ENCODE peak calls at places on chromosomes 11 and 22, in seven cellular contexts. M, G, K, H, D, T and C are unnamed samples.

GRCh38 chr22:42752230-42752746 is 31.6 kb upstream of the A4GALT start:
- DNase-seq in H (no peak), T (no peak), K (no peak), D (no peak), G (no peak), M (no peak), C (no peak)

GRCh38 chr22:20220629-20221026 is 47.5 kb downstream of the RTN4R start:
- DNase-seq in K (no peak), T (no peak), H (no peak), M (no peak), D (no peak), G (no peak), C (no peak)

GRCh38 chr11:1839204-1839923 is 583 bp downstream of the TNNI2 start:
- DNase-seq in M (no peak), G (no peak), D (peak; percentile 7), K (no peak), T (no peak), H (no peak), C (no peak)

GRCh38 chr11:114746013-114746412 is 67.7 kb downstream of the NXPE2 start:
- DNase-seq in H (no peak), D (no peak), G (no peak), T (no peak), M (no peak), K (no peak), C (no peak)

GRCh38 chr11:27868226-27868625 is 168.0 kb upstream of the BDNF start:
- DNase-seq in H (no peak), M (no peak), G (no peak), K (peak; percentile 56), T (no peak), D (no peak), C (no peak)

GRCh38 chr11:8263109-8263768 is 439 bp downstream of the LMO1 start:
- DNase-seq in D (no peak), H (no peak), M (no peak), T (peak; percentile 13), K (peak; percentile 26), G (no peak), C (no peak)

GRCh38 chr22:46612904-46613605 is 7.1 kb upstream of the GRAMD4 start:
- DNase-seq in K (no peak), H (no peak), M (peak; percentile 35), G (no peak), T (no peak), D (no peak), C (no peak)

GRCh38 chr11:61114913-61115312 is 12.6 kb downstream of the CD5 start:
- DNase-seq in T (no peak), K (no peak), D (peak; percentile 15), G (no peak), H (no peak), M (no peak), C (no peak)

GRCh38 chr11:14411818-14412217 is 52.8 kb upstream of the RRAS2 start:
- DNase-seq in G (no peak), K (no peak), D (no peak), H (no peak), T (peak; percentile 87), M (no peak), C (no peak)

GRCh38 chr11:126124284-126124683 is 61.6 kb upstream of the CDON start:
- DNase-seq in T (no peak), D (no peak), G (no peak), M (no peak), H (no peak), K (no peak), C (no peak)

GRCh38 chr11:78800089-78800690 is 225.5 kb upstream of the NARS2 start:
- DNase-seq in G (no peak), T (no peak), K (peak; percentile 16), M (no peak), H (no peak), D (no peak), C (no peak)

GRCh38 chr11:60880635-60881282 is 13.4 kb downstream of the ZP1 start:
- DNase-seq in K (no peak), T (no peak), H (no peak), M (peak; percentile 96), D (no peak), G (no peak), C (peak; percentile 79)

GRCh38 chr11:134150195-134150903 is 73.4 kb downstream of the NCAPD3 start:
- DNase-seq in K (no peak), G (no peak), T (no peak), D (no peak), H (no peak), M (no peak), C (no peak)

GRCh38 chr22:21446128-21446826 is 20.9 kb upstream of the TMEM191C start:
- DNase-seq in T (no peak), H (peak; percentile 14), G (no peak), K (no peak), D (no peak), M (no peak), C (no peak)

GRCh38 chr11:18013790-18014507 is 1.1 kb upstream of the SERGEF start:
- DNase-seq in H (no peak), M (no peak), T (peak; percentile 11), K (peak; percentile 67), D (peak; percentile 8), G (no peak), C (no peak)

GRCh38 chr11:129143335-129143734 is 48.8 kb downstream of the ARHGAP32 start:
- DNase-seq in D (no peak), G (no peak), T (peak; percentile 99), M (peak; percentile 97), H (peak; percentile 22), K (peak; percentile 40), C (no peak)

GRCh38 chr22:36398602-36399472 is 11.1 kb upstream of the MYH9 start:
- DNase-seq in T (peak; percentile 95), D (no peak), M (peak; percentile 51), G (no peak), H (no peak), K (no peak), C (no peak)

GRCh38 chr22:46358766-46359165 is 23.3 kb downstream of the TRMU start:
- DNase-seq in M (no peak), G (no peak), D (no peak), H (no peak), T (no peak), K (no peak), C (no peak)

GRCh38 chr22:41324818-41325528 is 23.6 kb downstream of the ZC3H7B start:
- DNase-seq in K (no peak), D (no peak), H (no peak), G (no peak), T (peak; percentile 20), M (no peak), C (no peak)

GRCh38 chr11:36577859-36578258 is 10.1 kb downstream of the RAG1 start:
- DNase-seq in G (no peak), D (no peak), K (peak; percentile 23), T (peak; percentile 8), H (no peak), M (no peak), C (no peak)

GRCh38 chr22:34489861-34490260 is 569.6 kb upstream of the LARGE1 start:
- DNase-seq in H (no peak), T (no peak), M (no peak), G (no peak), K (no peak), D (no peak), C (no peak)

GRCh38 chr11:58024601-58025091 is 965 bp downstream of the OR9Q1 start:
- DNase-seq in D (no peak), K (no peak), T (no peak), H (peak; percentile 83), G (no peak), M (no peak), C (no peak)

GRCh38 chr22:44668190-44668885 is 33.7 kb upstream of the PRR5 start:
- DNase-seq in D (no peak), T (no peak), H (no peak), M (no peak), K (no peak), G (no peak), C (no peak)

GRCh38 chr11:325796-326591 is 5.3 kb upstream of the IFITM3 start:
- DNase-seq in G (no peak), M (no peak), H (no peak), K (no peak), T (no peak), D (no peak), C (no peak)
- H3K4me3 ChIP-seq in G (no peak overlapping the region), M (no peak overlapping the region), H (no peak overlapping the region), K (no peak overlapping the region), T (no peak overlapping the region), D (peak overlapping the region; percentile 44), C (no peak overlapping the region)

GRCh38 chr11:468493-468892 is 18.4 kb downstream of the PTDSS2 start:
- DNase-seq in G (no peak), K (no peak), H (no peak), T (no peak), D (no peak), M (no peak), C (no peak)

GRCh38 chr11:469684-470667 is 19.9 kb downstream of the PTDSS2 start:
- DNase-seq in T (peak; percentile 46), H (no peak), M (peak; percentile 83), D (no peak), K (peak; percentile 34), G (no peak), C (peak; percentile 75)

GRCh38 chr11:465896-466538 is 15.9 kb downstream of the PTDSS2 start:
- DNase-seq in T (peak; percentile 76), D (no peak), K (peak; percentile 70), M (no peak), H (no peak), G (no peak), C (no peak)

GRCh38 chr11:471468-472145 is 21.5 kb downstream of the PTDSS2 start:
- DNase-seq in M (no peak), D (no peak), K (no peak), G (no peak), H (no peak), T (no peak), C (no peak)

DNA sequence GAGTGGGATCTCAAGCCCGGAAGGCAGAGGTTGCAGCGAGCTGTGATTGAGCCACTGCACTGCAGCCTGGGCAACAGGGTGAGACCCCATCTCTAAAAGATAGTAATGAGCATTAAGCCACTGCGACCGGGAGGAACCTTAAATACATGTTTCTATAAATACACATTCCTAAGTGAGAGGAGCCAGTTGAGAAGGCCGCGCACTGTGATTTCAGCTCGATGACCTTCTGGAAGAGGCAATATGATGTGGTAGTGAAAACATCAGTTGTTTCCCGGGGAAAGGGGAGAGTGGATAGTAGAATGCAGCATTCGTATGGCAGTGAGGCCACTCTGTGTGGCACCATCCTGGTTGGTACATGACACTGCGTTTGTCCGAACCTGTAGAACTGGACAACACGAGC is 18.0 kb downstream of the PTDSS2 start:
- DNase-seq in M (no peak), T (no peak), D (no peak), H (peak; percentile 15), K (no peak), G (no peak), C (no peak)
- H3K4me3 ChIP-seq in M (no peak overlapping the region), T (no peak overlapping the region), D (no peak overlapping the region), H (no peak overlapping the region), K (no peak overlapping the region), G (no peak overlapping the region), C (no peak overlapping the region)

DNA sequence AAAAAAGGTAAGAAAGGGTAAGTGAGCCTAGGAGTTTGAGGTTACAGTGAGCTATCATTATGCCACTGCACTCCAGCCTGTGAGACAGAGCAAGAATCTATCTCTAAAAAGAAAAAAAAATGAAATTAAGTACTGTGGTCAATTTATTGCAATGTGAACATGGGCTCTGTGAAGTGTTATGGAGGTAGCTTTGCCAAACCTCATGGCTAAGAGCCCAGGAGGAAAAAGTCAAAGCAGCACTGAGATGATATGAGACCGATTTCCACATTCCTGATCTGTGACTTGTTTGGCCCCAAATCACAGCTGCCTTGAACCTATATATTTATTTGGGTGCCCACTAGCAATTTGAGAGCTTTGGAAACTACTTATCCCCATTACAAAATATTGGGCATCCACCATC is 29.8 kb upstream of the TMEM135 start:
- DNase-seq in M (no peak), D (no peak), G (no peak), T (no peak), K (no peak), H (no peak), C (no peak)
- H3K4me3 ChIP-seq in M (no peak overlapping the region), D (no peak overlapping the region), G (no peak overlapping the region), T (no peak overlapping the region), K (no peak overlapping the region), H (no peak overlapping the region), C (no peak overlapping the region)

GRCh38 chr11:68032003-68032402 is 1.5 kb downstream of the NDUFS8 start:
- DNase-seq in G (no peak), D (no peak), K (no peak), T (no peak), M (no peak), H (no peak), C (no peak)
- H3K4me3 ChIP-seq in G (no peak overlapping the region), D (peak overlapping the region; percentile 93), K (no peak overlapping the region), T (no peak overlapping the region), M (no peak overlapping the region), H (no peak overlapping the region), C (no peak overlapping the region)